ENCODE peak calls at places on chromosomes 4 and X, in seven cellular contexts. G is CD8-positive, alpha-beta T cell; I is OCI-LY7; T is lung; W is esophagus muscularis mucosa; X is CD4-positive, alpha-beta T cell; B is thoracic aorta. S is an unnamed sample.

GRCh38 chrX:31036895-31037294 is 34.9 kb downstream of the FTHL17 start:
- DNase-seq in G (no peak), I (peak; percentile 54), T (peak; percentile 56), W (no peak), X (no peak), B (no peak), S (peak; percentile 5)

GRCh38 chr4:100240008-100240407 is 49.7 kb upstream of the DDIT4L start:
- DNase-seq in G (no peak), I (no peak), T (no peak), W (no peak), X (no peak), B (no peak), S (no peak)

GRCh38 chrX:109399831-109400230 is 82.1 kb downstream of the GUCY2F start:
- DNase-seq in G (no peak), I (no peak), T (no peak), W (no peak), X (no peak), B (no peak), S (no peak)

GRCh38 chr4:16199132-16199531 is 27.1 kb downstream of the TAPT1 start:
- DNase-seq in G (no peak), I (peak; percentile 33), T (no peak), W (no peak), X (no peak), B (no peak), S (no peak)

GRCh38 chr4:150849016-150849415 is 166.1 kb downstream of the LRBA start:
- DNase-seq in G (no peak), I (no peak), T (no peak), W (no peak), X (no peak), B (no peak), S (peak; percentile 89)

GRCh38 chr4:155400893-155401292 is 24.1 kb upstream of the MAP9 start:
- DNase-seq in G (no peak), I (no peak), T (no peak), W (peak; percentile 12), X (no peak), B (no peak), S (no peak)

GRCh38 chr4:169899295-169899694 is 126.9 kb downstream of the MFAP3L start:
- DNase-seq in G (no peak), I (no peak), T (no peak), W (no peak), X (no peak), B (no peak), S (peak; percentile 46)

GRCh38 chr4:6688879-6689505 is 4.7 kb upstream of the S100P start:
- DNase-seq in G (peak; percentile 82), I (no peak), T (no peak), W (no peak), X (peak; percentile 71), B (no peak), S (peak; percentile 85)

GRCh38 chr4:2402053-2402452 is 16.4 kb downstream of the ZFYVE28 start:
- DNase-seq in G (peak; percentile 49), I (no peak), T (peak; percentile 64), W (peak; percentile 94), X (peak; percentile 19), B (no peak), S (no peak)

GRCh38 chrX:110412971-110413726 is 54.5 kb downstream of the RTL9 start:
- DNase-seq in G (peak; percentile 62), I (peak; percentile 69), T (peak; percentile 69), W (no peak), X (peak; percentile 52), B (peak; percentile 8), S (peak; percentile 70)

GRCh38 chrX:42577936-42578335 is 200.0 kb downstream of the PPP1R2C start:
- DNase-seq in G (no peak), I (peak; percentile 39), T (no peak), W (no peak), X (no peak), B (no peak), S (no peak)

GRCh38 chrX:63664083-63664482 is 120.9 kb downstream of the ARHGEF9 start:
- DNase-seq in G (no peak), I (no peak), T (no peak), W (no peak), X (no peak), B (no peak), S (no peak)

GRCh38 chr4:88698539-88698938 is 910 bp upstream of the NAP1L5 start:
- DNase-seq in G (no peak), I (no peak), T (no peak), W (no peak), X (no peak), B (no peak), S (no peak)

GRCh38 chr4:69970071-69970470 is 4.5 kb upstream of the CSN2 start:
- DNase-seq in G (no peak), I (no peak), T (no peak), W (no peak), X (no peak), B (no peak), S (no peak)

GRCh38 chrX:70508296-70508911 is 63.8 kb downstream of the DLG3 start:
- DNase-seq in G (no peak), I (no peak), T (no peak), W (no peak), X (no peak), B (no peak), S (no peak)

GRCh38 chr4:123127218-123127617 is 204.8 kb upstream of the NUDT6 start:
- DNase-seq in G (no peak), I (peak; percentile 9), T (no peak), W (no peak), X (no peak), B (no peak), S (no peak)

GRCh38 chr4:176549161-176549865 is 229.5 kb downstream of the SPCS3 start:
- DNase-seq in G (no peak), I (no peak), T (no peak), W (no peak), X (no peak), B (no peak), S (peak; percentile 19)

GRCh38 chr4:108890491-108890890 is 127.6 kb upstream of the ETNPPL start:
- DNase-seq in G (no peak), I (no peak), T (no peak), W (no peak), X (no peak), B (no peak), S (no peak)

GRCh38 chr4:148076964-148077363 is 345.1 kb downstream of the ARHGAP10 start:
- DNase-seq in G (no peak), I (no peak), T (no peak), W (no peak), X (no peak), B (no peak), S (no peak)

GRCh38 chr4:127870688-127871087 is 10.0 kb upstream of the PLK4 start:
- DNase-seq in G (no peak), I (no peak), T (peak; percentile 45), W (no peak), X (no peak), B (no peak), S (peak; percentile 57)

GRCh38 chr4:6470502-6471302 is 1.7 kb downstream of the PPP2R2C start:
- DNase-seq in G (no peak), I (no peak), T (no peak), W (no peak), X (no peak), B (no peak), S (peak; percentile 38)

GRCh38 chr4:185532327-185532726 is 3.0 kb downstream of the PDLIM3 start:
- DNase-seq in G (no peak), I (no peak), T (no peak), W (no peak), X (no peak), B (no peak), S (no peak)

GRCh38 chrX:76183289-76184057 is 10.6 kb downstream of the PBDC1 start:
- DNase-seq in G (no peak), I (no peak), T (no peak), W (no peak), X (no peak), B (no peak), S (no peak)

DNA sequence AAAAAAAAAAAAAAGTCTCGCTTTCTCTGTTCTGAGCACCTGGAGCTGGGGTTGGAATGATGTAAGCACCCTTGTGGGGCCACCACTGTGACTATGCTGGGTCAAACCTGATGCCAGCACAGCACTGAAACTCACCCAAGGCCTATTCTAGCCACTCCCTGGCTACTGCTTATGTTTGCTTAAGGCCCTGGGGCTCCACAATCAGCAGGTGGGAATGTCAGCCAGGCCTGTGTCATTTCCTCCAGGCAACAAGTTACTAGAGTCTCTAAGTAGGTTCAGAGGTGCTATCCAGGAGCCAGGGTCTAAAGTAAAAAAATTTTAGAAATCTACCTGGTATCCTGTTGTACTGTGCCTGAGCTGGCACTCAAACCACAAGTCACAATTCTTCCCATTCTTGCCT is 1306.8 kb downstream of the STIM2 start:
- DNase-seq in G (no peak), I (no peak), T (no peak), W (no peak), X (no peak), B (no peak), S (peak; percentile 7)
- H3K27ac ChIP-seq in G (no peak overlapping the region), I (no peak overlapping the region), T (no peak overlapping the region), W (no peak overlapping the region), X (no peak overlapping the region), B (no peak overlapping the region), S (no peak overlapping the region)

GRCh38 chr4:38688676-38689355 is 24.8 kb downstream of the KLF3 start:
- DNase-seq in G (no peak), I (no peak), T (no peak), W (peak; percentile 57), X (no peak), B (no peak), S (no peak)

GRCh38 chr4:38687571-38688011 is 23.6 kb downstream of the KLF3 start:
- DNase-seq in G (no peak), I (no peak), T (no peak), W (peak; percentile 72), X (no peak), B (no peak), S (no peak)

GRCh38 chr4:38684271-38684670 is 20.3 kb downstream of the KLF3 start:
- DNase-seq in G (no peak), I (no peak), T (no peak), W (no peak), X (no peak), B (no peak), S (no peak)

GRCh38 chr4:38684951-38685350 is 21.0 kb downstream of the KLF3 start:
- DNase-seq in G (no peak), I (no peak), T (no peak), W (peak; percentile 64), X (no peak), B (no peak), S (no peak)

GRCh38 chr4:38686682-38687081 is 22.7 kb downstream of the KLF3 start:
- DNase-seq in G (no peak), I (no peak), T (no peak), W (peak; percentile 74), X (no peak), B (no peak), S (no peak)
- TF ChIP-seq CTCF in G (no peak), I (no peak), T (no peak), W (no peak), X (no peak), B (no peak), S (no peak)

GRCh38 chr4:140256941-140257340 is 103.0 kb upstream of the MAML3 start:
- DNase-seq in G (no peak), I (no peak), T (no peak), W (no peak), X (no peak), B (no peak), S (no peak)
- H3K27ac ChIP-seq in G (no peak overlapping the region), I (no peak overlapping the region), T (no peak overlapping the region), W (peak overlapping the region; percentile 47), X (no peak overlapping the region), B (no peak overlapping the region), S (no peak overlapping the region)

DNA sequence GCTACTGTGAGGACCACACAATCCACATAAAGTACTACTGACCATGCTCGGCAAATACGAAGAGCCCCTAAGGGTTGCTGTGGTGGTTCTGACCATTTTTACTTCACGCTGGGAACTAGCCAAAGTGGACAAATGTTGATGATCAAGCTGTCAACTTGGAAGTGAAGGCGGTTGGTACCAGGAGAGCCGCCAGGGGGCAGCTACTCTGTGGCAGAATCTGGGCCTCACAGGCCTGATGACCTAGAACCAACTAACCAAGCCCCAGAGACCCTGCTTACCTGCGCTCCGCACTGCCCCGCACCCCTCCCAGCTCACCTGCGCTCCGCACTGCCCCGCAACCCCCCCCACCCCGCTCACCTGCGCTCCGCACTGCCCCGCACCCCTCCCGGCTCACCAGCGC is 5.6 kb downstream of the GAK start:
- DNase-seq in G (no peak), I (peak; percentile 59), T (no peak), W (no peak), X (no peak), B (no peak), S (no peak)
- TF ChIP-seq CTCF in G (no peak), I (peak; percentile 76), T (no peak), W (no peak), X (no peak), B (no peak), S (no peak)